ENCODE peak calls at places on chromosome X, in five cellular contexts. D, N, E, F and P are unnamed samples.

GRCh38 chrX:154730271-154730883 is 20.5 kb downstream of the GAB3 start:
- DNase-seq in D (no peak), N (no peak), E (no peak), F (no peak), P (no peak)

GRCh38 chrX:9873952-9874351 is 87.7 kb downstream of the SHROOM2 start:
- DNase-seq in D (no peak), N (no peak), E (no peak), F (peak; percentile 10), P (peak; percentile 30)

GRCh38 chrX:109687903-109688302 is 45.2 kb downstream of the ACSL4 start:
- DNase-seq in D (no peak), N (no peak), E (no peak), F (no peak), P (no peak)

GRCh38 chrX:129798456-129798855 is 18.7 kb downstream of the SASH3 start:
- DNase-seq in D (no peak), N (no peak), E (no peak), F (no peak), P (no peak)

GRCh38 chrX:87664381-87664780 is 146.8 kb downstream of the KLHL4 start:
- DNase-seq in D (no peak), N (no peak), E (peak; percentile 0), F (no peak), P (peak; percentile 5)

GRCh38 chrX:46710927-46711623 is 47.8 kb downstream of the SLC9A7 start:
- DNase-seq in D (no peak), N (no peak), E (no peak), F (no peak), P (no peak)

GRCh38 chrX:134572816-134573682 is 85.2 kb downstream of the PLAC1 start:
- DNase-seq in D (no peak), N (no peak), E (no peak), F (no peak), P (no peak)

GRCh38 chrX:51395807-51396728 is 63.4 kb downstream of the NUDT10 start:
- DNase-seq in D (peak; percentile 17), N (peak; percentile 81), E (no peak), F (peak; percentile 66), P (peak; percentile 69)

GRCh38 chrX:53256446-53257041 is 24.8 kb downstream of the IQSEC2 start:
- DNase-seq in D (no peak), N (peak; percentile 67), E (no peak), F (no peak), P (no peak)

GRCh38 chrX:13689519-13690211 is 737 bp downstream of the RAB9A start:
- DNase-seq in D (no peak), N (no peak), E (no peak), F (no peak), P (no peak)

GRCh38 chrX:134849390-134849789 is 141.4 kb upstream of the SMIM10 start:
- DNase-seq in D (no peak), N (no peak), E (no peak), F (no peak), P (no peak)

GRCh38 chrX:132488092-132488749 is 617 bp downstream of the MBNL3 start:
- DNase-seq in D (no peak), N (no peak), E (peak; percentile 23), F (peak; percentile 16), P (peak; percentile 28)

GRCh38 chrX:24026403-24026801 is 584 bp downstream of the KLHL15 start:
- DNase-seq in D (no peak), N (no peak), E (peak; percentile 1), F (no peak), P (no peak)